ENCODE peak calls at places on chromosome 2, in nine cellular contexts. U is heart right ventricle, Z is transverse colon, S is GM23248, F is OCI-LY7, L is colonic mucosa, X is aorta, M is right cardiac atrium, G is heart left ventricle. W is an unnamed sample.

GRCh38 chr2:9318461-9319337 is 104.6 kb downstream of the ITGB1BP1 start:
- DNase-seq in U (peak; percentile 86), Z (peak; percentile 65), S (no peak), F (no peak), L (peak; percentile 62), X (peak; percentile 84), M (peak; percentile 86), G (peak; percentile 83), W (peak; percentile 75)

GRCh38 chr2:43097650-43098049 is 128.8 kb downstream of the ZFP36L2 start:
- DNase-seq in U (no peak), Z (no peak), S (no peak), F (no peak), L (no peak), X (no peak), M (peak; percentile 62), G (no peak), W (no peak)

GRCh38 chr2:14240868-14241267 is 391.6 kb upstream of the LRATD1 start:
- DNase-seq in U (no peak), Z (no peak), S (no peak), F (no peak), L (no peak), X (no peak), M (no peak), G (no peak), W (no peak)

GRCh38 chr2:203873461-203873860 is 5.9 kb downstream of the CTLA4 start:
- DNase-seq in U (no peak), Z (no peak), S (no peak), F (no peak), L (no peak), X (no peak), M (no peak), G (no peak), W (no peak)

GRCh38 chr2:194424683-194425209 is 1232.3 kb upstream of the SLC39A10 start:
- DNase-seq in U (no peak), Z (no peak), S (no peak), F (no peak), L (no peak), X (no peak), M (no peak), G (no peak), W (no peak)

GRCh38 chr2:169397697-169398096 is 35.4 kb upstream of the LRP2 start:
- DNase-seq in U (no peak), Z (no peak), S (no peak), F (no peak), L (no peak), X (no peak), M (no peak), G (no peak), W (no peak)

GRCh38 chr2:181185428-181185827 is 205.0 kb downstream of the UBE2E3 start:
- DNase-seq in U (no peak), Z (no peak), S (no peak), F (no peak), L (no peak), X (no peak), M (no peak), G (no peak), W (no peak)

GRCh38 chr2:86081724-86082123 is 24.0 kb downstream of the POLR1A start:
- DNase-seq in U (no peak), Z (no peak), S (no peak), F (no peak), L (no peak), X (no peak), M (no peak), G (no peak), W (no peak)

GRCh38 chr2:231300722-231301076 is 94.8 kb upstream of the B3GNT7 start:
- DNase-seq in U (no peak), Z (no peak), S (no peak), F (peak; percentile 24), L (no peak), X (no peak), M (no peak), G (no peak), W (no peak)

GRCh38 chr2:178496049-178496448 is 15.8 kb downstream of the PLEKHA3 start:
- DNase-seq in U (no peak), Z (no peak), S (no peak), F (no peak), L (peak; percentile 27), X (no peak), M (no peak), G (no peak), W (no peak)

GRCh38 chr2:230319211-230319862 is 7.7 kb upstream of the SP140L start:
- DNase-seq in U (peak; percentile 35), Z (peak; percentile 51), S (no peak), F (peak; percentile 92), L (no peak), X (no peak), M (no peak), G (no peak), W (no peak)

GRCh38 chr2:238521002-238521401 is 94.3 kb downstream of the ASB1 start:
- DNase-seq in U (no peak), Z (no peak), S (no peak), F (no peak), L (no peak), X (no peak), M (no peak), G (no peak), W (no peak)

GRCh38 chr2:238518127-238518827 is 91.5 kb downstream of the ASB1 start:
- DNase-seq in U (no peak), Z (no peak), S (peak; percentile 95), F (no peak), L (no peak), X (no peak), M (no peak), G (no peak), W (no peak)

GRCh38 chr2:238520359-238520886 is 93.7 kb downstream of the ASB1 start:
- DNase-seq in U (no peak), Z (no peak), S (no peak), F (no peak), L (no peak), X (no peak), M (no peak), G (no peak), W (no peak)

GRCh38 chr2:238517209-238517608 is 90.5 kb downstream of the ASB1 start:
- DNase-seq in U (no peak), Z (no peak), S (no peak), F (no peak), L (no peak), X (no peak), M (no peak), G (no peak), W (no peak)

GRCh38 chr2:238518828-238519186 is 92.1 kb downstream of the ASB1 start:
- DNase-seq in U (no peak), Z (no peak), S (no peak), F (no peak), L (no peak), X (no peak), M (no peak), G (no peak), W (no peak)
- H3K4me1 ChIP-seq in U (no peaks in the 10 kb centered on the region), Z (peaks cover 4% of the 10 kb centered on the region), S (peaks cover 36% of the 10 kb centered on the region), F (no peaks in the 10 kb centered on the region), L (no peaks in the 10 kb centered on the region), X (no peaks in the 10 kb centered on the region), M (no peaks in the 10 kb centered on the region), G (no peaks in the 10 kb centered on the region), W (no peaks in the 10 kb centered on the region)

GRCh38 chr2:236855866-236856855 is 229.5 kb upstream of the COPS8 start:
- DNase-seq in U (no peak), Z (no peak), S (no peak), F (no peak), L (no peak), X (no peak), M (no peak), G (no peak), W (peak; percentile 59)

GRCh38 chr2:236852977-236853374 is 232.7 kb upstream of the COPS8 start:
- DNase-seq in U (no peak), Z (no peak), S (peak; percentile 16), F (no peak), L (no peak), X (no peak), M (no peak), G (no peak), W (no peak)

GRCh38 chr2:236853558-236853957 is 232.1 kb upstream of the COPS8 start:
- DNase-seq in U (peak; percentile 34), Z (no peak), S (no peak), F (no peak), L (no peak), X (no peak), M (peak; percentile 45), G (no peak), W (no peak)

GRCh38 chr2:236856856-236857616 is 228.7 kb upstream of the COPS8 start:
- DNase-seq in U (no peak), Z (no peak), S (no peak), F (no peak), L (no peak), X (no peak), M (no peak), G (no peak), W (peak; percentile 33)

DNA sequence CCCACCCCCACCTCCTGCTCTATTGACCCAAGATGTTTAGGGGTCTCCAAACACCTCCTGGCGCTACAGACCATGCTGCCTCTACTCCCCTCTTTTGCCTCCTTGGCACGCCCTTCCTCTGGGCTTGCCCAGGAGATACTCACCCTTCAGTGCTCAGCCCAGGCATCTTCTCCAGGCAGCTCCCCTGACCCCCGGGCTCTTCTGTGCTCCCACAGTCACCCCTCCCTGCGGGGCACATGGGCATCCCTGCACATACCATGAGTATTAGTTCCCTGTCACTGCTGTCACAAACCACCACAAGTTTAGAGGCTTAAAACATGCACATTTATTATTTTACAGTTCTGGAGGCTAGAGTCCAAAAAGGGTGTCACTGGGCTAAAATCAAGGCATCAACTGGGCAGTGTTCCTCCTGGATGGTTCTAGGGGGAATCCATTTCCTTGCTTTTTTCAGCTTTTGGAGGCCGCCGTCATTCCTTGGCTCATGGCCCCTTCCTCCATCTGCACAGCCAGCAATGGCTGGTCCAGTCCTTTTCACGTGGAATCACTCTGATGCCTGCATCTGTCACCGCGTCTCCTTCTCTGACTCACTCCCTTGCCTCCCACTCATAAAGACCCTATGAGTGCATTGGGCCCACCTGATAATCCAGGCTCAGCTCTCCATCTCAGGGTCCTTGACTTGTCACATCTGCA is 230.4 kb upstream of the COPS8 start:
- DNase-seq in U (no peak), Z (no peak), S (no peak), F (no peak), L (no peak), X (no peak), M (no peak), G (no peak), W (no peak)
- H3K4me1 ChIP-seq in U (peaks cover 15% of the 10 kb centered on the region), Z (no peaks in the 10 kb centered on the region), S (no peaks in the 10 kb centered on the region), F (no peaks in the 10 kb centered on the region), L (no peaks in the 10 kb centered on the region), X (no peaks in the 10 kb centered on the region), M (no peaks in the 10 kb centered on the region), G (no peaks in the 10 kb centered on the region), W (no peaks in the 10 kb centered on the region)

DNA sequence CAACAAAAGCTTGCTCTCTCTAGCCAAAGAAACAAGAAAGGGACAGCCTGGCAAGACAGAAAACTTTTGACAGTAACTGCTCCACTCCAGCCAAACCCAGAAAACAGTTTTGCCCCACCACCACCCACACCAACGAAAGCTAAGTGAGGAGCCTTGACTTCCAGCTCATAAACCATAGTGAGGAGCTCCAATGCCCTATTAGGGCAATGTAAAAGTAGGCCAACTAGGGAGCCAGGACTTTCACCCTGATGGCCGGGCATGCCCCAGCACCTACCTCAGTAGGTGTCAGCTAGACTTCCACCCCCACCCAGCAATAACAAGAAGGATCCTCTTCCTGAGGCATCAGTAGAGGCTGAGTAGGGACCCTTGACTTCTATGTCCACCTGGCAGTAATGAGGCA is 35.4 kb downstream of the PELI1 start:
- DNase-seq in U (no peak), Z (peak; percentile 24), S (no peak), F (no peak), L (no peak), X (no peak), M (no peak), G (no peak), W (no peak)
- H3K4me1 ChIP-seq in U (peaks cover 33% of the 10 kb centered on the region), Z (peaks cover 79% of the 10 kb centered on the region), S (peaks cover 21% of the 10 kb centered on the region), F (peaks cover 98% of the 10 kb centered on the region), L (no peaks in the 10 kb centered on the region), X (no peaks in the 10 kb centered on the region), M (peaks cover 1% of the 10 kb centered on the region), G (no peaks in the 10 kb centered on the region), W (peaks cover 24% of the 10 kb centered on the region)

GRCh38 chr2:150621800-150622199 is 134.3 kb upstream of the RND3 start:
- DNase-seq in U (no peak), Z (no peak), S (peak; percentile 96), F (no peak), L (no peak), X (no peak), M (no peak), G (no peak), W (no peak)
- H3K4me1 ChIP-seq in U (peaks cover 34% of the 10 kb centered on the region), Z (peaks cover 7% of the 10 kb centered on the region), S (peaks cover 64% of the 10 kb centered on the region), F (no peaks in the 10 kb centered on the region), L (no peaks in the 10 kb centered on the region), X (peaks cover 6% of the 10 kb centered on the region), M (peaks cover 9% of the 10 kb centered on the region), G (peaks cover 23% of the 10 kb centered on the region), W (peaks cover 30% of the 10 kb centered on the region)